ENCODE peak calls at places on chromosomes 2 and 18, in eight cellular contexts. X is endothelial cell of umbilical vein, U is HCT116, E is right lobe of liver, K is IMR-90, Q is prostate gland, H is suprapubic skin, Z is heart left ventricle. S is an unnamed sample.

GRCh38 chr2:156456616-156457015 is 20.4 kb downstream of the GPD2 start:
- DNase-seq in Z (no peak), K (peak; percentile 51), H (no peak), E (no peak), X (no peak), Q (no peak), U (no peak), S (no peak)

GRCh38 chr2:82230406-82230805 is 1925.9 kb upstream of the LRRTM1 start:
- DNase-seq in H (no peak), Z (no peak), E (no peak), Q (no peak), U (no peak), K (no peak), X (no peak), S (no peak)

GRCh38 chr18:2672410-2672809 is 16.9 kb downstream of the SMCHD1 start:
- DNase-seq in U (no peak), E (no peak), H (no peak), Q (no peak), X (no peak), K (no peak), Z (no peak), S (no peak)

GRCh38 chr2:191932261-191932660 is 85.4 kb upstream of the CAVIN2 start:
- DNase-seq in E (no peak), H (no peak), U (no peak), K (no peak), Z (no peak), Q (peak; percentile 29), X (no peak), S (no peak)

GRCh38 chr2:186891219-186891621 is 42.2 kb upstream of the ZSWIM2 start:
- DNase-seq in H (no peak), E (no peak), Z (no peak), X (peak; percentile 94), Q (no peak), K (no peak), U (peak; percentile 15), S (no peak)

GRCh38 chr2:3348771-3349170 is 28.8 kb downstream of the EIPR1 start:
- DNase-seq in E (no peak), X (no peak), H (peak; percentile 66), K (no peak), Z (no peak), Q (peak; percentile 36), U (no peak), S (no peak)

GRCh38 chr2:37770797-37771196 is 99.4 kb upstream of the CDC42EP3 start:
- DNase-seq in X (no peak), Z (no peak), H (no peak), Q (no peak), E (no peak), K (peak; percentile 46), U (no peak), S (no peak)

GRCh38 chr2:134244091-134244490 is 9.8 kb upstream of the MGAT5 start:
- DNase-seq in U (no peak), H (no peak), X (no peak), Q (no peak), E (no peak), Z (no peak), K (peak; percentile 65), S (no peak)

GRCh38 chr2:24586955-24587354 is 95.9 kb downstream of the NCOA1 start:
- DNase-seq in Z (no peak), K (no peak), Q (no peak), X (no peak), H (no peak), E (no peak), U (no peak), S (no peak)

GRCh38 chr2:72457801-72458516 is 310.3 kb upstream of the CYP26B1 start:
- DNase-seq in X (no peak), H (no peak), K (peak; percentile 54), Q (no peak), U (no peak), Z (no peak), E (no peak), S (no peak)

GRCh38 chr2:236133410-236134012 is 34.7 kb downstream of the GBX2 start:
- DNase-seq in Z (no peak), K (no peak), U (no peak), X (no peak), E (no peak), H (no peak), Q (no peak), S (no peak)

GRCh38 chr2:216317831-216318230 is 54.5 kb downstream of the MARCHF4 start:
- DNase-seq in E (no peak), K (no peak), H (no peak), U (no peak), Z (no peak), X (no peak), Q (no peak), S (no peak)

GRCh38 chr2:19711470-19712372 is 190.1 kb downstream of the TTC32 start:
- DNase-seq in Q (no peak), H (no peak), Z (peak; percentile 51), E (no peak), U (peak; percentile 38), X (peak; percentile 96), K (peak; percentile 98), S (peak; percentile 34)

GRCh38 chr2:142687509-142687908 is 190.0 kb upstream of the KYNU start:
- DNase-seq in H (no peak), Q (no peak), E (no peak), Z (no peak), U (no peak), X (no peak), K (no peak), S (no peak)

GRCh38 chr2:674319-674985 is 2.8 kb downstream of the TMEM18 start:
- DNase-seq in X (no peak), E (no peak), Q (no peak), U (no peak), K (no peak), H (no peak), Z (no peak), S (peak; percentile 37)

GRCh38 chr2:32900246-32901000 is 46.3 kb upstream of the LTBP1 start:
- DNase-seq in U (no peak), E (no peak), Z (no peak), H (no peak), X (no peak), Q (no peak), K (no peak), S (no peak)

GRCh38 chr2:144078091-144078490 is 441.8 kb downstream of the ZEB2 start:
- DNase-seq in H (no peak), K (peak; percentile 37), E (no peak), X (no peak), Q (no peak), Z (no peak), U (no peak), S (no peak)

GRCh38 chr2:57890993-57891688 is 155.5 kb upstream of the VRK2 start:
- DNase-seq in X (no peak), Z (no peak), E (no peak), U (no peak), H (no peak), Q (no peak), K (peak; percentile 2), S (no peak)

DNA sequence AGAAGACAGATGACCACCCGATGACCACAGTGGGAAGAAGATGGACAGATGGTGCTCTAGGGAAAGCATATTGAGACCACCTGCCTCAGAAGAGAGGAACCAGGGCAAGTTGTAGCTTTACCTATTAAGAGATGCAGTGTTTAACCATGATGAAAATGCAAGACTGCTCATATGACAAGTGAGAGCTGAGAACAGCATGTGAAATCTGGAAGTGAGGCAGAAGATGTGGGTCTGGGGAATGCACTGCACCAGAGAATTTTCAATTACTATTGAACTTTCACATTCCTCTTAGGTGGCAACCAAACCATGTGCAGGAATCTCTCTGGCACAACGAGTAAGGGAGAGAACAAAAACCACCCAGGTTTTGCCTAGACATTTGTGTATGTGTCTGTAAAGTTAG is 184.8 kb upstream of the CRIM1 start:
- DNase-seq in Z (no peak), K (no peak), U (no peak), X (no peak), E (no peak), Q (no peak), H (no peak), S (no peak)
- H3K4me3 ChIP-seq in Z (no peak overlapping the region), K (no peak overlapping the region), U (no peak overlapping the region), X (no peak overlapping the region), E (no peak overlapping the region), Q (no peak overlapping the region), H (no peak overlapping the region), S (no peak overlapping the region)

DNA sequence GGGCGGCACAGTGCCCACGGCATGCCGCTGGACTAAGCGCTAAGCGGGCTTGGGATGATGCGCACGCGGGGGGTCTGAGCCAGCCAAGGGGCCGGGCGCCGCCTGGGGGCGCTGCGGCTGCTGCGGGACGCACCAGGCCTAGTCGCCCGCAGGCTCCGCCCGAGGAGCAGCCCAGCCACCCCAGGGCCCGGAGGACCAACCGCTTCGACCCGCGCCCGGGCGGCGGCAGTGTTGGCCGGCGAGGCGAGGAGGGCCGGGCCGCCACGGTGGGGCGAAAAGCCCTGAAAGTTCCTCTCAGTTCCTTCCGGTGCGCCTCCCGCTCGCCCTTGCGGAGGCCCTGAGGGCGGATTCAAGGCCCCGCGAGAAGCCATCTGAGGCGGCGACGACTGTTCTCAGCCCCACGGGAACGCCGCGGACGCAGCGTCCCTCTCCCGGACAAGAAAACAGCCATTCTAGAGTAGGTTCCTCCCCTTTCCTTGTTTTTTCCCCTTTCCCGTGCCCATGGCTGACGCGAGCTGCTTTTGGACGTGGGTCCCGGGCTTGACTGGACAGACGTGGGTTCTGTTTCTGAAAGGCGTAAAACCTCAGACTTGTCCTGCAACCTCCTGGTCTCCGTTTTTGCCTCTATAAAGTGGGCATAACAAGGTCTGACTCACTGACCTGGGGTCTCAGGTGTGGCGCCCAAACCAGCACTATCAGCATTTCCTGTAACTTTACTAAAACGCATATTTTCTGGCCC is at the start of gene ANKAR:
- DNase-seq in X (peak; percentile 95), U (no peak), Q (peak; percentile 80), H (peak; percentile 93), Z (peak; percentile 93), K (peak; percentile 90), E (peak; percentile 94), S (peak; percentile 91)
- TF ChIP-seq POLR2A in X (peak; percentile 95), U (no peak), Q (peak; percentile 48), H (no peak), Z (no peak), K (peak; percentile 74), E (peak; percentile 87), S (no peak)

GRCh38 chr2:65605427-65606058 is 173.1 kb upstream of the SPRED2 start:
- DNase-seq in Q (no peak), X (no peak), U (no peak), Z (no peak), H (no peak), E (no peak), K (no peak), S (no peak)
- H3K4me3 ChIP-seq in Q (no peak overlapping the region), X (no peak overlapping the region), U (no peak overlapping the region), Z (no peak overlapping the region), H (no peak overlapping the region), E (no peak overlapping the region), K (no peak overlapping the region), S (no peak overlapping the region)

DNA sequence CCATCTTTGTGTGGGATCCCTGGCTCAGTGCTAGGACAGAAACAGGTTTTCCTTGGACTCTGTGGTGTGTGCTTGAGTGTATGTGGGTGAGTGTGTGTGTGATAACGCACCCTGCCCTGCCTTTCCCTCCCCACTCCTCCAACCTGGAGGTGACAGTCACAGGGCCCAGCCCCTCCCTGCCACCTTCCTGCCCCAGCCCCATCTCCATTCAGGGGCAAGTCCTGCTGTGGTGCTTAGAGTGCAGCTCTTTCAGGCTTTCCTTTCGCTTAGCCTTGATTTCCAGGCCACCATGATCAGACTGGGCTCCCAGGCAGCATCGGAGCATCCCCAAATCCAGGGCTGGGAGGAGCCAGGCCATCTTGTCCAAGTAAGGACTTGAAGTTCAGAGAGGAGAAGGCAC is 185.2 kb downstream of the ZFP36L2 start:
- DNase-seq in E (no peak), H (no peak), X (no peak), K (no peak), U (no peak), Z (no peak), Q (no peak), S (no peak)
- TF ChIP-seq POLR2A in E (no peak), H (no peak), X (no peak), K (no peak), U (no peak), Z (no peak), Q (no peak), S (no peak)

S was measured in NB4.